ENCODE peak calls at places on chromosomes 3 and 15, in seven cellular contexts. N is MV-4-11, B is anterior cingulate cortex, W is adipocyte, A is WERI-Rb-1, R is GM18507, Z is bronchial epithelial cell. S is an unnamed sample.

GRCh38 chr3:141228385-141228784 is 3.2 kb upstream of the PXYLP1 start:
- DNase-seq in B (no peak), Z (no peak), A (no peak), N (no peak), R (no peak), W (no peak), S (no peak)

GRCh38 chr15:43241100-43241499 is 20.3 kb upstream of the EPB42 start:
- DNase-seq in N (no peak), B (peak; percentile 27), W (peak; percentile 27), A (no peak), Z (no peak), R (no peak), S (no peak)

GRCh38 chr15:78204351-78205309 is 29.7 kb downstream of the ACSBG1 start:
- DNase-seq in A (no peak), N (no peak), B (peak; percentile 27), W (no peak), R (no peak), Z (no peak), S (no peak)

GRCh38 chr3:158918451-158918850 is 116.6 kb downstream of the MFSD1 start:
- DNase-seq in N (no peak), B (no peak), Z (no peak), W (no peak), R (no peak), A (no peak), S (no peak)

GRCh38 chr3:150218841-150219240 is 189.3 kb upstream of the TSC22D2 start:
- DNase-seq in R (no peak), A (no peak), Z (no peak), W (no peak), N (no peak), B (no peak), S (no peak)

GRCh38 chr3:126350502-126351085 is 6.6 kb downstream of the KLF15 start:
- DNase-seq in A (peak; percentile 4), R (no peak), B (no peak), Z (no peak), W (no peak), N (no peak), S (no peak)

GRCh38 chr15:40334941-40335795 is 5.6 kb downstream of the CCDC9B start:
- DNase-seq in N (peak; percentile 32), B (no peak), W (no peak), Z (no peak), R (no peak), A (no peak), S (peak; percentile 8)

GRCh38 chr3:99549918-99550603 is 88.3 kb upstream of the COL8A1 start:
- DNase-seq in R (no peak), B (no peak), Z (peak; percentile 84), A (no peak), N (no peak), W (peak; percentile 56), S (no peak)

GRCh38 chr3:105611304-105612192 is 244.8 kb downstream of the ALCAM start:
- DNase-seq in W (no peak), N (no peak), A (no peak), Z (peak; percentile 87), R (no peak), B (no peak), S (no peak)

GRCh38 chr15:80309769-80310384 is 57.9 kb upstream of the CTXND1 start:
- DNase-seq in R (no peak), A (peak; percentile 39), Z (peak; percentile 30), N (no peak), B (peak; percentile 16), W (peak; percentile 53), S (no peak)

GRCh38 chr3:150299221-150299620 is 108.9 kb upstream of the TSC22D2 start:
- DNase-seq in W (no peak), A (no peak), Z (no peak), B (no peak), R (no peak), N (no peak), S (no peak)

GRCh38 chr3:5095879-5096278 is 26.2 kb upstream of the ARL8B start:
- DNase-seq in N (no peak), W (no peak), Z (no peak), R (no peak), A (no peak), B (no peak), S (peak; percentile 6)

GRCh38 chr3:55296781-55297180 is 190.3 kb downstream of the WNT5A start:
- DNase-seq in Z (no peak), R (no peak), B (no peak), W (no peak), N (no peak), A (no peak), S (no peak)

GRCh38 chr3:112391648-112392047 is 58.7 kb downstream of the CD200 start:
- DNase-seq in W (no peak), A (no peak), R (no peak), N (no peak), B (no peak), Z (no peak), S (no peak)

GRCh38 chr15:84981711-84982300 is at the start of gene PDE8A:
- DNase-seq in R (no peak), N (peak; percentile 11), Z (no peak), A (peak; percentile 48), W (peak; percentile 78), B (peak; percentile 21), S (no peak)

GRCh38 chr15:91549581-91549980 is 303.9 kb upstream of the SLCO3A1 start:
- DNase-seq in Z (no peak), A (no peak), B (no peak), W (no peak), R (no peak), N (peak; percentile 68), S (no peak)

GRCh38 chr3:54891540-54891897 is 36.3 kb downstream of the LRTM1 start:
- DNase-seq in N (peak; percentile 76), A (no peak), B (peak; percentile 12), W (peak; percentile 99), Z (peak; percentile 96), R (no peak), S (peak; percentile 54)

GRCh38 chr15:85339976-85340665 is 40.3 kb upstream of the AKAP13 start:
- DNase-seq in B (no peak), W (no peak), A (no peak), N (no peak), Z (no peak), R (no peak), S (no peak)

GRCh38 chr3:33940149-33940548 is 141.7 kb downstream of the PDCD6IP start:
- DNase-seq in N (no peak), W (peak; percentile 4), Z (peak; percentile 98), R (no peak), B (no peak), A (no peak), S (no peak)

GRCh38 chr15:92652576-92652966 is 3.0 kb downstream of the FAM174B start:
- DNase-seq in N (no peak), R (no peak), A (no peak), B (no peak), W (no peak), Z (no peak), S (no peak)

S was measured in hypothalamus.